ENCODE peak calls at places on chromosomes 4 and X, in seven cellular contexts. R is endothelial cell of umbilical vein, L is Peyer's patch, Z is pancreas, I is left lung, H is heart right ventricle, A is A549. E is an unnamed sample. For H3K4me1, the result is how much of the 10 kb centered on the place peaks cover.

GRCh38 chr4:166422475-166422874 is 549.4 kb downstream of the TLL1 start:
- DNase-seq in R (peak), L (no peak), Z (no peak), I (no peak), H (no peak), A (no peak), E (no peak)

GRCh38 chr4:102761478-102761790 is 666 bp upstream of the MANBA start:
- DNase-seq in R (no peak), L (no peak), Z (no peak), I (no peak), H (no peak), A (no peak), E (no peak)

GRCh38 chrX:95291561-95291960 is 1393.1 kb upstream of the DIAPH2 start:
- DNase-seq in R (no peak), L (no peak), Z (no peak), I (no peak), H (no peak), A (no peak), E (no peak)

GRCh38 chr4:3186609-3187008 is 62.4 kb upstream of the MSANTD1 start:
- DNase-seq in R (no peak), L (no peak), Z (no peak), I (no peak), H (no peak), A (no peak), E (no peak)

GRCh38 chr4:74181225-74181624 is 23.3 kb downstream of the MTHFD2L start:
- DNase-seq in R (no peak), L (no peak), Z (no peak), I (no peak), H (no peak), A (no peak), E (no peak)

GRCh38 chr4:13524504-13525243 is 19.6 kb downstream of the NKX3-2 start:
- DNase-seq in R (no peak), L (no peak), Z (no peak), I (peak), H (no peak), A (no peak), E (no peak)

GRCh38 chrX:75107863-75108509 is 48.1 kb downstream of the ABCB7 start:
- DNase-seq in R (no peak), L (no peak), Z (no peak), I (no peak), H (peak), A (no peak), E (no peak)

GRCh38 chr4:648579-649292 is 23.4 kb downstream of the PDE6B start:
- DNase-seq in R (no peak), L (no peak), Z (no peak), I (peak), H (no peak), A (no peak), E (no peak)

GRCh38 chrX:74009041-74009440 is 294.9 kb upstream of the ZCCHC13 start:
- DNase-seq in R (no peak), L (no peak), Z (no peak), I (no peak), H (no peak), A (no peak), E (no peak)

GRCh38 chr4:78722320-78722719 is 53.8 kb upstream of the BMP2K start:
- DNase-seq in R (peak), L (no peak), Z (no peak), I (no peak), H (no peak), A (no peak), E (no peak)

GRCh38 chr4:98864560-98864959 is 64.4 kb downstream of the EIF4E start:
- DNase-seq in R (no peak), L (no peak), Z (no peak), I (no peak), H (no peak), A (no peak), E (no peak)

GRCh38 chr4:40572692-40573287 is 56.9 kb downstream of the RBM47 start:
- DNase-seq in R (no peak), L (peak), Z (no peak), I (no peak), H (no peak), A (no peak), E (no peak)

GRCh38 chr4:153532636-153533035 is 66.5 kb downstream of the TMEM131L start:
- DNase-seq in R (no peak), L (no peak), Z (no peak), I (no peak), H (no peak), A (no peak), E (no peak)
- H3K4me1 ChIP-seq in R (under half), L (under half), Z (under half), I (under half), H (half or more), A (under half), E (half or more)

GRCh38 chr4:120819816-120820437 is 102.6 kb downstream of the PRDM5 start:
- DNase-seq in R (no peak), L (no peak), Z (no peak), I (no peak), H (no peak), A (no peak), E (no peak)
- H3K4me3 ChIP-seq in R (no peak), L (no peak), Z (no peak), I (no peak), H (no peak), A (no peak), E (no peak)

DNA sequence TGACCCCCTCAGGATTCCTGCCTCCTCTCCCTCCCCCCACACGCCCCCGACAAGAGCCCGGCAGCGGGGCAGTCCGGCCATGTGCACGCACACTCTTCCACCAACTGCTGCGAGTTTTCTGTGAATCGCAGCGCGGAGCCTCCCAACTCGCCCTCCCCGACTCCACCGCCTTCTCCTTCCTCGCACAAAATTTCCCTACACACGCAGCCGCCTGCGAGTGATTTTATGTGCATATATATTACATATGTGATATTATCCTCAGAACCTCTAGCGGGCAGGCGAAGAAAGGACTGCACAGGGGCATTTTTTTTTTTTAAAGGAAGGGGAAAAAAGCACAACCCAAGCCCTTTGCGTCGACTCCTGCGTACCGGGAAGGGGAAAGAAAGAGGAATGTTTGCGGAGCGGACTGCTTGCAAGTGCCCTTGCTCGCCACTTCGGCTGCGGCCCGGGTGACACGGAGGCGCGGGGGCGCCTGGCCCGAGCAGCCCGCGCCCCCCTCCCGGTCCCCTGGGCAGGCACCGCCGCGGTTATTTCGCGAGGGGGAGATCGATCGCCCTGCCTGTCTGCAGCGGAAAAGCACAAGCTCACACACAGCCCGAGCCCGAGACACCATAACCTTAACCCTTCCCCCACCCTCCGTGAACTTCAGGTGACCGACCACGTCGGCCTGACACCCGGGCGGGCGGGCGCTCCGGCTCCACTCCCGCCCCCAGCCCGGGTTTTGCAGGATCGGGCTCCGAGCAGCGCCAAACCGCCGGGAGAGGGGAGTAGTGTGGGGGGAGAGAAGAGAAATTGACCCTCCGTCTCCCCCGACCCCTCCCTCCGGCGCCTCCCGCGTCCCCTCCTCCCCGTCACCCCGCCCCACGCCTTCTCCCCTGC is 2.2 kb downstream of the ZNF827 start:
- DNase-seq in R (peak), L (peak), Z (peak), I (peak), H (peak), A (no peak), E (peak)
- TF ChIP-seq CTCF in R (peak), L (peak), Z (no peak), I (no peak), H (peak), A (no peak), E (peak)

GRCh38 chrX:1488745-1489144 is 36.0 kb upstream of the ASMTL start:
- DNase-seq in R (no peak), L (no peak), Z (no peak), I (no peak), H (no peak), A (no peak), E (no peak)

GRCh38 chrX:1493317-1493856 is 40.7 kb upstream of the ASMTL start:
- DNase-seq in R (no peak), L (no peak), Z (no peak), I (no peak), H (no peak), A (no peak), E (no peak)

GRCh38 chrX:1492421-1493012 is 39.8 kb upstream of the ASMTL start:
- DNase-seq in R (no peak), L (peak), Z (no peak), I (no peak), H (no peak), A (no peak), E (no peak)

GRCh38 chrX:1493877-1494510 is 41.3 kb upstream of the ASMTL start:
- DNase-seq in R (no peak), L (peak), Z (no peak), I (no peak), H (no peak), A (no peak), E (no peak)

DNA sequence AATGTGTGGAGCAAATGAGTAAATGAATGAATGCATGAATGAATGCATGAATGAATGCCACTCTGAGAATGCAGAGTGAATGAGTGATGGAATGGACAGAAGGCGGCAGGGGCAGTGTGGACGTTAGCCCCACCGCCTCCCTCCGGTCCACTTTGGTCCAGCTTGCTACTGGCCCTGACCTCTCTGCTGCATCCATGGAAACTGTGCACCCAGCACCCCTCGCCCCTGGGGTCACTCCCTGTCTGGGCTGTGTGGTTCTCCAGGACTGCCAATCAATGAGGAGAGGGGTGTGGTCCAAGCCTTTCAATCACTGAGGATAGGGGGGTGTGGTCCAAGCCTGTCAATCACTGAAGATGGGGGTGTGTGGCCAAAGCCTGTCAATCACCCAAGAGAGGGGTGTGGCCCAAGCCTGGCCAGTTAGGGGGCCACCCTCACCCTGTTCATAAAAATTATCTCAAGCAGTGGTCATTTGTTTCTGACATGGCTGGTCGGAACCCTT is 39.2 kb upstream of the ASMTL start:
- DNase-seq in R (no peak), L (peak), Z (no peak), I (no peak), H (no peak), A (no peak), E (no peak)
- H3K4me1 ChIP-seq in R (under half), L (under half), Z (under half), I (under half), H (under half), A (under half), E (under half)

DNA sequence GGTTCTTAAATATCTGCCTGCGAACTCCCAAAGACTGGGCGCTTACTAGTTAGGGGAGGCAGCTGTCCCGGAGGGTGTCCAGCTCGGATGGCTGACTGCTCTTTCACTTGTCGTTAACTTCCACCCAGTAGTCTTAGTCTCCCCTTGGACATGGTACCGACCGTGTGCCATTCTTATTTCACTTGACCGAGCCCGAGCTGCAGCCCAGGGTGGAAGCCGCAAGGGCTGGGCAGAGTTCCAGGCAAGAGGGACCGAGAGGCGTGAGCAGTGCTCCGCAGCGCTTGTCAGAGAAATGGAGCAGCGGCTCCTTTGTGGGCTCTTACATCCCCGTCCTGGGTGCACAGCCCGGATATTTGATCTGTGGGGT is 347 bp upstream of the SLITRK2 start:
- DNase-seq in R (no peak), L (no peak), Z (peak), I (no peak), H (no peak), A (no peak), E (no peak)
- H3K4me3 ChIP-seq in R (no peak), L (no peak), Z (peak), I (no peak), H (peak), A (no peak), E (no peak)

E was measured in gastrocnemius medialis.